ENCODE peak calls at places on chromosomes 4 and X, in four cellular contexts. Y is K562, S is tibial artery, G is tibial nerve. F is an unnamed sample.
A peak's percentile ranks its signal among the peaks of the same experiment; 100 is the strongest.

GRCh38 chr4:73870778-73871177 is 1.6 kb downstream of the CXCL1 start:
- DNase-seq in S (no peak), Y (no peak), G (no peak), F (no peak)

GRCh38 chr4:26858035-26858918 is 2.4 kb upstream of the STIM2 start:
- DNase-seq in Y (no peak), S (no peak), G (no peak), F (no peak)

GRCh38 chrX:295136-295535 is 14.0 kb downstream of the PLCXD1 start:
- DNase-seq in Y (no peak), G (no peak), S (peak; percentile 14), F (no peak)

GRCh38 chr4:74056114-74056857 is 17.8 kb upstream of the CXCL3 start:
- DNase-seq in S (no peak), G (no peak), Y (peak; percentile 69), F (no peak)

GRCh38 chr4:107654694-107655093 is 65.3 kb downstream of the PAPSS1 start:
- DNase-seq in S (no peak), Y (no peak), G (no peak), F (no peak)

GRCh38 chrX:66110112-66110511 is 53.9 kb upstream of the HEPH start:
- DNase-seq in Y (peak; percentile 47), G (no peak), S (no peak), F (peak; percentile 29)

GRCh38 chr4:1715002-1715761 is 3.1 kb upstream of the SLBP start:
- DNase-seq in S (peak; percentile 19), G (no peak), Y (no peak), F (no peak)

GRCh38 chrX:153689654-153690465 is 2.1 kb downstream of the SLC6A8 start:
- DNase-seq in S (no peak), G (no peak), Y (peak; percentile 60), F (no peak)

GRCh38 chr4:138996090-138996489 is 19.5 kb upstream of the NOCT start:
- DNase-seq in S (no peak), G (no peak), Y (no peak), F (no peak)

GRCh38 chr4:16085822-16086221 is 2.0 kb upstream of the PROM1 start:
- DNase-seq in G (no peak), Y (no peak), S (no peak), F (no peak)

GRCh38 chrX:10531927-10532326 is 88.5 kb downstream of the MID1 start:
- DNase-seq in S (no peak), Y (no peak), G (no peak), F (no peak)

GRCh38 chr4:74873545-74874295 is 59.2 kb upstream of the PARM1 start:
- DNase-seq in G (no peak), Y (no peak), S (no peak), F (no peak)

GRCh38 chr4:75248770-75249467 is 265.3 kb downstream of the RCHY1 start:
- DNase-seq in G (no peak), Y (no peak), S (no peak), F (no peak)

GRCh38 chr4:129109965-129110824 is 14.2 kb downstream of the C4orf33 start:
- DNase-seq in G (no peak), S (no peak), Y (no peak), F (no peak)

GRCh38 chr4:58587856-58588255 is 1477.7 kb upstream of the IGFBP7 start:
- DNase-seq in G (no peak), S (no peak), Y (no peak), F (no peak)

GRCh38 chr4:125181804-125182203 is 133.0 kb upstream of the FAT4 start:
- DNase-seq in Y (no peak), G (no peak), S (no peak), F (no peak)

GRCh38 chrX:69264134-69264533 is 98.9 kb upstream of the PJA1 start:
- DNase-seq in G (no peak), Y (no peak), S (no peak), F (no peak)

GRCh38 chrX:84064164-84064563 is 123.8 kb downstream of the RPS6KA6 start:
- DNase-seq in Y (no peak), S (no peak), G (no peak), F (no peak)

GRCh38 chrX:134551365-134552095 is 91.6 kb downstream of the HPRT1 start:
- DNase-seq in G (no peak), Y (no peak), S (no peak), F (no peak)

GRCh38 chr4:173746424-173746823 is 216.4 kb upstream of the HAND2 start:
- DNase-seq in G (no peak), S (no peak), Y (no peak), F (no peak)

GRCh38 chr4:783133-783541 is 42.8 kb downstream of the CPLX1 start:
- DNase-seq in G (peak; percentile 10), Y (no peak), S (no peak), F (no peak)

GRCh38 chr4:121112530-121112929 is 40.2 kb upstream of the NDNF start:
- DNase-seq in G (no peak), S (no peak), Y (no peak), F (no peak)

GRCh38 chr4:17580969-17581368 is 4.0 kb downstream of the LAP3 start:
- DNase-seq in Y (no peak), S (no peak), G (no peak), F (no peak)

GRCh38 chrX:39497717-39498265 is 600.0 kb downstream of the BCOR start:
- DNase-seq in S (no peak), Y (no peak), G (no peak), F (no peak)

GRCh38 chr4:69823481-69824186 is 36.3 kb downstream of the SULT1E1 start:
- DNase-seq in G (no peak), S (no peak), Y (no peak), F (peak; percentile 67)

GRCh38 chrX:39577976-39578962 is 519.5 kb downstream of the BCOR start:
- DNase-seq in Y (no peak), G (peak; percentile 15), S (peak; percentile 20), F (no peak)

GRCh38 chrX:53561912-53562311 is 124.6 kb downstream of the HUWE1 start:
- DNase-seq in S (no peak), Y (no peak), G (no peak), F (no peak)

GRCh38 chr4:182600093-182600492 is 317.1 kb downstream of the DCTD start:
- DNase-seq in Y (no peak), S (no peak), G (no peak), F (no peak)

GRCh38 chr4:3629665-3630064 is 97.4 kb upstream of the LRPAP1 start:
- DNase-seq in G (no peak), Y (no peak), S (no peak), F (no peak)

GRCh38 chr4:15695240-15695699 is 7.6 kb upstream of the BST1 start:
- DNase-seq in Y (no peak), G (no peak), S (no peak), F (no peak)

GRCh38 chr4:25635501-25635900 is 20.1 kb upstream of the SLC34A2 start:
- DNase-seq in G (no peak), S (no peak), Y (no peak), F (no peak)

DNA sequence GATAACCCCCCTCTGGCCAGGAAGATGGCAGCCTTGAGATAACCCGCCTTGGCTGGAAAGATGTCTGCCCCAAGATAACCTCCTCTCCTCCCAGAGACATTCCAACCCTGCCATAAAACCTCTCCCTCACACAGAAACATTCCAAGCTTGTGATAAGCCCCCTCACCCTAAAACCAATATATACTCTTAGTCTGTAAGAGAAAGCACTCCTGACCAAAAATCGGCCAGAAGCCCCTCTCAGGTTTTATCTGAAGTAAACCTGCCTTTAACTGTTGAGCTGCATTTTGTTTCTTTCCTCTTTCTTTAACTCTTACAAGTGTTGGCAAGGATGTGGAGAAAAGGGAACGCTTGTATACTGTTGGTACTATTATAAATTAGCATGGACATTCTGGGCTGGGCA is 8.5 kb downstream of the ERCC6L start:
- DNase-seq in G (no peak), S (no peak), Y (no peak), F (no peak)
- H3K9me3 ChIP-seq in G (no peaks in the 10 kb centered on the region), S (peaks cover 12% of the 10 kb centered on the region), Y (peaks cover 1% of the 10 kb centered on the region), F (no peaks in the 10 kb centered on the region)

GRCh38 chrX:1480082-1480785 is 27.5 kb upstream of the ASMTL start:
- DNase-seq in G (no peak), S (peak; percentile 8), Y (no peak), F (no peak)
- H3K27ac ChIP-seq in G (no peak overlapping the region), S (no peak overlapping the region), Y (no peak overlapping the region), F (peak overlapping the region; percentile 76)

DNA sequence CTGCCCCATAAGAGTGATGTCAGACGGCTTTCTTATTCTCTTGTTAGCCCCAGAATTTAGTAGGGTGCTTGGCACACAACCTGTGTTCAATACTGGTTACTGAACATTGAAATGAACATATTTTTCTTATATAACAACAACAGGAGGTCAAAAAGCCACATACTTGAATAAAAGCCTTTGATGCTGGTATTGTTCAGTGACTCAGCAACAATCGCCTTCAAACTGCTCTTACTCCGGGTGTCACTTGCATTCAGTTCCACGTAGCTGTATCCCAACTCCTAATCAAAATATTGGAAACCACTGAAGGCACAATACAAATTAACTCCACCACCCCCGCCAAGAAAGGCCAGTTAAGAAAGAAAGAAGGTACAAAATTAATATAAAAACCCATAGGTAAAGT is 61.5 kb downstream of the RFC1 start:
- DNase-seq in G (no peak), Y (peak; percentile 26), S (no peak), F (no peak)
- H3K36me3 ChIP-seq in G (no peaks in the 10 kb centered on the region), Y (peaks cover 82% of the 10 kb centered on the region), S (peaks cover 62% of the 10 kb centered on the region), F (peaks cover 74% of the 10 kb centered on the region)

GRCh38 chrX:4314586-4314985 is 601.1 kb upstream of the PRKX start:
- DNase-seq in S (no peak), Y (no peak), G (no peak), F (no peak)
- H3K9me3 ChIP-seq in S (no peaks in the 10 kb centered on the region), Y (no peaks in the 10 kb centered on the region), G (no peaks in the 10 kb centered on the region), F (no peaks in the 10 kb centered on the region)

DNA sequence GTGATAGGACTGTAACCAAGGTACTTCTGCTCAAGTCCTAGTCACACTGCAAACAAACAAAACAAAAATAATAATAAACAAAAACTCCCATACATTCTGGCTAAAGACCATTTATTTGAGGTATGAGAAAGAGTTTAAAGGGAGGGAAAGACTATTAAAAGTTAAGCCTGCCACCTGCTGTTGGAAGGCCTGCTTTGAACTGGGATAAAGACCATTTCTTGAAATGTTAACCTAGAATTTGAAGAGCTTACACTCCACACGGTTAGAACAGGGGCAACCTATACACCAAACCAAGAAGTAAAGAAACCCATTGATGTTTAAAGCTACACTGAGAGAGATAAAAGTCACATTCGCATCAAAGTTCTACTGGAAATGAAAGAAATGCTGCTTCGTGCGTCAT is 548.7 kb upstream of the DIPK2B start:
- DNase-seq in S (no peak), Y (no peak), G (no peak), F (no peak)
- H3K27ac ChIP-seq in S (no peak overlapping the region), Y (no peak overlapping the region), G (no peak overlapping the region), F (no peak overlapping the region)

GRCh38 chr4:56958111-56958517 is 19.3 kb downstream of the NOA1 start:
- DNase-seq in S (peak; percentile 91), Y (peak; percentile 11), G (peak; percentile 83), F (no peak)

GRCh38 chr4:56959064-56959463 is 18.3 kb downstream of the NOA1 start:
- DNase-seq in S (no peak), Y (no peak), G (no peak), F (no peak)

GRCh38 chr4:56961107-56961500 is 16.3 kb downstream of the NOA1 start:
- DNase-seq in S (no peak), G (no peak), Y (no peak), F (no peak)
- H3K36me3 ChIP-seq in S (peaks cover 40% of the 10 kb centered on the region), G (no peaks in the 10 kb centered on the region), Y (peaks cover 34% of the 10 kb centered on the region), F (peaks cover 41% of the 10 kb centered on the region)